ENCODE peak calls at places on chromosomes 6 and 20, in six cellular contexts. E is left cardiac atrium; X is T-helper 9 cell; S is stimulated activated CD4-positive, alpha-beta T cell treated with anti-CD3 and anti-CD28 coated beads, Interleukin-12 subunit alpha, Interleukin-12 subunit beta, amount 100 ng/mL, for 48 hours; N is progenitor cell of endocrine pancreas; I is H7. D is an unnamed sample.

GRCh38 chr20:46694484-46694883 is 5.2 kb upstream of the TP53RK start:
- DNase-seq in E (no peak), S (no peak), N (no peak), I (no peak), X (no peak), D (peak)

GRCh38 chr6:108102965-108103364 is 28.4 kb upstream of the OSTM1 start:
- DNase-seq in N (no peak), S (no peak), E (no peak), X (no peak), I (no peak), D (no peak)

GRCh38 chr20:4894409-4894808 is 106.9 kb downstream of the SLC23A2 start:
- DNase-seq in I (no peak), N (no peak), S (no peak), E (no peak), X (no peak), D (no peak)

GRCh38 chr6:169847773-169848380 is 96.5 kb downstream of the ERMARD start:
- DNase-seq in I (peak), E (no peak), N (no peak), X (no peak), S (no peak), D (no peak)

GRCh38 chr6:136365781-136366354 is 76.2 kb upstream of the BCLAF1 start:
- DNase-seq in X (no peak), E (peak), S (no peak), I (no peak), N (no peak), D (no peak)

GRCh38 chr6:160972111-160972510 is 19.5 kb upstream of the MAP3K4 start:
- DNase-seq in E (no peak), S (no peak), X (no peak), N (no peak), I (no peak), D (peak)

GRCh38 chr6:167504412-167504961 is 179.6 kb downstream of the TTLL2 start:
- DNase-seq in E (no peak), S (no peak), I (no peak), X (no peak), N (no peak), D (no peak)

GRCh38 chr20:20084296-20084752 is 32.0 kb downstream of the CFAP61 start:
- DNase-seq in I (no peak), X (no peak), E (no peak), S (no peak), N (no peak), D (no peak)

GRCh38 chr6:132142308-132142707 is 191.1 kb upstream of the CCN2 start:
- DNase-seq in S (no peak), E (no peak), N (no peak), X (no peak), I (no peak), D (no peak)

GRCh38 chr20:5893052-5893451 is 57.3 kb downstream of the TRMT6 start:
- DNase-seq in I (no peak), E (no peak), X (no peak), N (no peak), S (no peak), D (no peak)

GRCh38 chr6:36432151-36432633 is 10.5 kb downstream of the PXT1 start:
- DNase-seq in X (no peak), E (no peak), S (no peak), I (no peak), N (no peak), D (no peak)

GRCh38 chr6:113588646-113589045 is 268.5 kb upstream of the MARCKS start:
- DNase-seq in E (no peak), X (no peak), S (no peak), I (no peak), N (no peak), D (no peak)

GRCh38 chr6:167300902-167301425 is 9.8 kb downstream of the UNC93A start:
- DNase-seq in E (no peak), N (no peak), I (peak), X (no peak), S (no peak), D (no peak)

GRCh38 chr6:157789861-157790260 is 33.2 kb upstream of the SNX9 start:
- DNase-seq in X (no peak), S (no peak), I (peak), N (no peak), E (no peak), D (peak)

GRCh38 chr6:45504947-45505346 is 127.2 kb upstream of the SUPT3H start:
- DNase-seq in S (no peak), X (no peak), N (no peak), I (peak), E (no peak), D (peak)

GRCh38 chr20:38935285-38935684 is 9.1 kb downstream of the FAM83D start:
- DNase-seq in I (no peak), X (no peak), E (no peak), S (no peak), N (no peak), D (peak)

GRCh38 chr20:14777571-14777970 is 440.2 kb upstream of the FLRT3 start:
- DNase-seq in E (no peak), I (no peak), S (no peak), X (no peak), N (no peak), D (no peak)

GRCh38 chr20:53792946-53793536 is 199.4 kb upstream of the ZNF217 start:
- DNase-seq in I (no peak), E (no peak), S (no peak), X (no peak), N (no peak), D (no peak)

GRCh38 chr20:47150403-47151152 is 205.9 kb downstream of the ZMYND8 start:
- DNase-seq in S (peak), N (peak), E (peak), X (no peak), I (peak), D (peak)

GRCh38 chr6:136788069-136788902 is 4.0 kb downstream of the MAP3K5 start:
- DNase-seq in N (no peak), S (no peak), E (no peak), X (no peak), I (no peak), D (no peak)

GRCh38 chr20:17594443-17594842 is 24.6 kb downstream of the DSTN start:
- DNase-seq in X (no peak), N (no peak), S (no peak), E (no peak), I (no peak), D (no peak)

GRCh38 chr6:25981529-25982263 is 19.1 kb downstream of the TRIM38 start:
- DNase-seq in N (no peak), E (no peak), S (no peak), X (no peak), I (no peak), D (no peak)

GRCh38 chr6:46507426-46507825 is 16.2 kb upstream of the RCAN2 start:
- DNase-seq in N (no peak), S (no peak), E (no peak), I (no peak), X (no peak), D (peak)

GRCh38 chr20:34581341-34582189 is 23.0 kb downstream of the MAP1LC3A start:
- DNase-seq in S (peak), N (no peak), E (peak), X (no peak), I (no peak), D (no peak)

GRCh38 chr6:105620878-105621277 is 218.0 kb upstream of the PREP start:
- DNase-seq in S (no peak), X (no peak), N (no peak), E (no peak), I (no peak), D (no peak)

GRCh38 chr20:44997668-44998067 is 31.4 kb downstream of the STK4 start:
- DNase-seq in X (no peak), S (no peak), N (no peak), E (no peak), I (no peak), D (no peak)

GRCh38 chr20:25256226-25256859 is 8.5 kb downstream of the PYGB start:
- DNase-seq in N (no peak), S (no peak), E (no peak), X (no peak), I (no peak), D (no peak)

GRCh38 chr20:31594002-31594557 is 11.0 kb upstream of the ID1 start:
- DNase-seq in N (no peak), S (no peak), I (no peak), E (no peak), X (no peak), D (no peak)

GRCh38 chr20:14935285-14935684 is 597.9 kb upstream of the FLRT3 start:
- DNase-seq in E (no peak), S (no peak), N (no peak), X (no peak), I (no peak), D (no peak)

GRCh38 chr20:21048841-21049273 is 57.3 kb downstream of the LINC00237 start:
- DNase-seq in E (peak), X (peak), S (peak), I (peak), N (no peak), D (peak)

GRCh38 chr6:5606546-5606945 is 345.2 kb downstream of the FARS2 start:
- DNase-seq in I (no peak), X (no peak), S (no peak), N (no peak), E (no peak), D (no peak)

D was measured in SW480.